ENCODE peak calls at places on chromosomes 11 and 22, in eight cellular contexts. K is omental fat pad, M is stomach, X is fibroblast of pulmonary artery, R is lower lobe of right lung, U is K562, C is cardiac fibroblast, E is B cell. O is an unnamed sample.

GRCh38 chr11:22846726-22847125 is 13.5 kb downstream of the CCDC179 start:
- DNase-seq in K (no peak), M (no peak), X (no peak), R (no peak), U (no peak), C (no peak), E (no peak), O (no peak)

GRCh38 chr22:43848366-43849171 is 13.7 kb downstream of the SULT4A1 start:
- DNase-seq in K (no peak), M (no peak), X (peak; percentile 36), R (no peak), U (no peak), C (peak; percentile 33), E (no peak), O (no peak)

GRCh38 chr11:131671764-131672163 is 301.3 kb downstream of the NTM start:
- DNase-seq in K (no peak), M (no peak), X (no peak), R (no peak), U (no peak), C (no peak), E (no peak), O (no peak)

GRCh38 chr11:2109541-2110019 is 29.6 kb downstream of the IGF2 start:
- DNase-seq in K (no peak), M (no peak), X (no peak), R (peak; percentile 45), U (no peak), C (peak; percentile 10), E (no peak), O (no peak)

GRCh38 chr11:55172734-55173415 is 89.1 kb upstream of the TRIM48 start:
- DNase-seq in K (no peak), M (no peak), X (peak; percentile 1), R (no peak), U (no peak), C (peak; percentile 0), E (no peak), O (no peak)

GRCh38 chr11:117861151-117862018 is 15.1 kb downstream of the FXYD6 start:
- DNase-seq in K (no peak), M (peak; percentile 24), X (no peak), R (no peak), U (no peak), C (peak; percentile 15), E (peak; percentile 6), O (no peak)

GRCh38 chr11:72301486-72301885 is 57.5 kb upstream of the PHOX2A start:
- DNase-seq in K (no peak), M (no peak), X (no peak), R (no peak), U (no peak), C (no peak), E (no peak), O (no peak)

GRCh38 chr11:120940297-120940847 is 83.5 kb upstream of the TBCEL start:
- DNase-seq in K (no peak), M (no peak), X (no peak), R (no peak), U (no peak), C (no peak), E (no peak), O (no peak)

GRCh38 chr22:21937041-21937820 is 15.4 kb downstream of the PPM1F start:
- DNase-seq in K (no peak), M (peak; percentile 62), X (no peak), R (peak; percentile 69), U (no peak), C (peak; percentile 24), E (no peak), O (no peak)

GRCh38 chr22:31616315-31616980 is 45.6 kb downstream of the PISD start:
- DNase-seq in K (no peak), M (no peak), X (no peak), R (no peak), U (no peak), C (no peak), E (peak; percentile 55), O (no peak)

GRCh38 chr11:117097567-117098268 is 510 bp downstream of the SIK3 start:
- DNase-seq in K (no peak), M (peak; percentile 35), X (no peak), R (peak; percentile 69), U (peak; percentile 72), C (peak; percentile 34), E (peak; percentile 42), O (no peak)

GRCh38 chr11:119433369-119433749 is 10.4 kb upstream of the THY1 start:
- DNase-seq in K (no peak), M (no peak), X (no peak), R (no peak), U (no peak), C (peak; percentile 36), E (no peak), O (no peak)

GRCh38 chr11:44162004-44162403 is 66.5 kb downstream of the EXT2 start:
- DNase-seq in K (no peak), M (no peak), X (no peak), R (no peak), U (no peak), C (no peak), E (no peak), O (no peak)

GRCh38 chr11:133927690-133928627 is 28.8 kb downstream of the IGSF9B start:
- DNase-seq in K (peak; percentile 39), M (peak; percentile 73), X (peak; percentile 58), R (no peak), U (peak; percentile 75), C (peak; percentile 68), E (no peak), O (peak; percentile 7)

GRCh38 chr11:45173064-45173463 is 26.6 kb downstream of the PRDM11 start:
- DNase-seq in K (no peak), M (no peak), X (no peak), R (no peak), U (no peak), C (no peak), E (no peak), O (no peak)

GRCh38 chr22:37218771-37219411 is 6.6 kb upstream of the SSTR3 start:
- DNase-seq in K (no peak), M (no peak), X (no peak), R (no peak), U (no peak), C (no peak), E (peak; percentile 87), O (no peak)

GRCh38 chr22:48305726-48306235 is 1521.9 kb downstream of the BRD1 start:
- DNase-seq in K (no peak), M (no peak), X (no peak), R (no peak), U (no peak), C (no peak), E (no peak), O (no peak)

GRCh38 chr22:34851918-34852662 is 213.9 kb upstream of the ISX start:
- DNase-seq in K (no peak), M (no peak), X (no peak), R (no peak), U (no peak), C (no peak), E (no peak), O (no peak)

GRCh38 chr22:37079668-37080171 is 28.2 kb downstream of the KCTD17 start:
- DNase-seq in K (no peak), M (peak; percentile 41), X (peak; percentile 67), R (peak; percentile 58), U (no peak), C (peak; percentile 56), E (peak; percentile 47), O (no peak)

GRCh38 chr11:119371778-119372182 is 9.7 kb downstream of the USP2 start:
- DNase-seq in K (no peak), M (no peak), X (no peak), R (no peak), U (no peak), C (no peak), E (no peak), O (no peak)

GRCh38 chr22:48756146-48757111 is 1071.2 kb downstream of the BRD1 start:
- DNase-seq in K (peak; percentile 10), M (peak; percentile 14), X (no peak), R (peak; percentile 31), U (no peak), C (no peak), E (no peak), O (no peak)

GRCh38 chr11:128518493-128519207 is 68.7 kb downstream of the ETS1 start:
- DNase-seq in K (no peak), M (no peak), X (no peak), R (no peak), U (no peak), C (peak; percentile 45), E (no peak), O (no peak)

GRCh38 chr11:129374993-129375721 is 491 bp upstream of the BARX2 start:
- DNase-seq in K (no peak), M (peak; percentile 80), X (no peak), R (peak; percentile 47), U (no peak), C (no peak), E (no peak), O (no peak)

GRCh38 chr22:20607157-20607907 is 99.9 kb downstream of the MED15 start:
- DNase-seq in K (no peak), M (no peak), X (no peak), R (peak; percentile 51), U (no peak), C (no peak), E (peak; percentile 21), O (no peak)

GRCh38 chr11:125192717-125193116 is 28.2 kb downstream of the PKNOX2 start:
- DNase-seq in K (no peak), M (no peak), X (no peak), R (no peak), U (no peak), C (no peak), E (no peak), O (no peak)

GRCh38 chr11:48384670-48385069 is 18.4 kb upstream of the OR4C5 start:
- DNase-seq in K (no peak), M (no peak), X (no peak), R (no peak), U (peak; percentile 12), C (no peak), E (no peak), O (no peak)
- TF ChIP-seq CTCF in K (no peak), M (no peak), X (no peak), R (no peak), U (peak; percentile 36), C (no peak), E (no peak), O (no peak)

GRCh38 chr11:66543263-66544107 is 2.4 kb downstream of the ZDHHC24 start:
- DNase-seq in K (no peak), M (peak; percentile 47), X (peak; percentile 61), R (peak; percentile 66), U (no peak), C (peak; percentile 65), E (peak; percentile 82), O (no peak)
- TF ChIP-seq CTCF in K (no peak), M (no peak), X (peak; percentile 59), R (peak; percentile 53), U (no peak), C (peak; percentile 54), E (peak; percentile 67), O (no peak)

DNA sequence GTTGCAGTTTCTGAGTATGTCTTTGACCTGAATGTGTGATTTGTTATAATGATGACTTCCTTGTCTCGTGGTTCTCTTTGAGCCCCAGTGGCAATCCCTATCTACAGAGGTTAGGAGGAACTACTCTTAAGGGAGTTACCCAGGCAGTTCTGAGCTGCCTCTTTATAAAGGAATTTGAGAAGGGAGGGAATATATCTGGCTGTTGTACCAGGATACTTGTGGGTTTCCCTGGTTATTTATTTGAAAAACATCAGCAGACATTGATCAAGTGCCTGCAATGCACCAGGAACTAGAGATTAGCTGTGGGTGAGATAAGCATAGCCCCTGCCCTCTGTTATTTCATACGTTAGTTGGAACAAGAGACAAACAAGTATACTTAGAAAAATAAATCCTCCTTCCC is 243.6 kb upstream of the ARHGAP20 start:
- DNase-seq in K (no peak), M (no peak), X (peak; percentile 7), R (no peak), U (no peak), C (no peak), E (no peak), O (no peak)
- TF ChIP-seq CTCF in K (no peak), M (no peak), X (no peak), R (no peak), U (no peak), C (no peak), E (no peak), O (no peak)

GRCh38 chr11:65617136-65617850 is 1.7 kb downstream of the PCNX3 start:
- DNase-seq in K (no peak), M (no peak), X (no peak), R (no peak), U (no peak), C (no peak), E (no peak), O (no peak)
- TF ChIP-seq CTCF in K (no peak), M (no peak), X (no peak), R (no peak), U (no peak), C (no peak), E (no peak), O (no peak)

O was measured in AG09309.